ENCODE peak calls at places on chromosome 5, in nine cellular contexts. T, U, P, Y, N, L, G, F and H are unnamed samples.

GRCh38 chr5:115520191-115520590 is 24.4 kb downstream of the FEM1C start:
- DNase-seq in P (no peak), F (no peak), L (no peak), Y (no peak), U (no peak), G (no peak), N (no peak), T (no peak), H (no peak)

GRCh38 chr5:136032564-136032963 is 3.8 kb downstream of the TGFBI start:
- DNase-seq in G (no peak), U (no peak), L (peak), Y (peak), T (no peak), F (peak), N (no peak), P (no peak), H (no peak)

GRCh38 chr5:34048143-34048542 is 5.1 kb upstream of the C1QTNF3 start:
- DNase-seq in L (no peak), F (no peak), Y (no peak), U (no peak), G (no peak), P (no peak), T (no peak), N (no peak), H (no peak)

GRCh38 chr5:163846512-163846911 is 341.1 kb downstream of the MAT2B start:
- DNase-seq in P (no peak), Y (no peak), L (peak), T (no peak), G (no peak), U (no peak), F (peak), N (no peak), H (no peak)

GRCh38 chr5:63960646-63961045 is 1.6 kb downstream of the HTR1A start:
- DNase-seq in N (no peak), Y (no peak), L (no peak), P (no peak), T (no peak), U (no peak), F (no peak), G (no peak), H (no peak)

GRCh38 chr5:156918311-156918845 is 44.6 kb downstream of the TIMD4 start:
- DNase-seq in Y (no peak), F (no peak), U (no peak), G (no peak), T (no peak), L (no peak), N (no peak), P (no peak), H (no peak)

GRCh38 chr5:10288600-10289213 is 19.0 kb downstream of the CMBL start:
- DNase-seq in G (peak), Y (no peak), N (peak), T (peak), U (no peak), F (no peak), L (peak), P (peak), H (no peak)

GRCh38 chr5:170644501-170644900 is 139.0 kb upstream of the GABRP start:
- DNase-seq in T (no peak), F (no peak), Y (no peak), P (no peak), N (no peak), L (no peak), U (no peak), G (no peak), H (no peak)

GRCh38 chr5:175893466-175893865 is 22.1 kb downstream of the CPLX2 start:
- DNase-seq in Y (no peak), L (no peak), G (peak), U (no peak), F (no peak), N (no peak), T (no peak), P (no peak), H (no peak)